ENCODE peak calls at places on chromosomes 11 and 22, in nine cellular contexts. F is stimulated activated CD4-positive, alpha-beta T cell treated with anti-CD3 and anti-CD28 coated beads, Interleukin-15, amount 100 ng/mL, for 1 hour; G is Calu3; Q is NCI-H1092 treated with DMSO at 0.1 percent for 48 hours; E is neural crest cell; O is HTR-8/SVneo; M is Daoy; K is ACHN; W is GM23338. U is an unnamed sample.

GRCh38 chr11:12677131-12677530 is 2.9 kb downstream of the TEAD1 start:
- DNase-seq in M (peak), K (no peak), G (no peak), F (no peak), Q (peak), W (no peak), E (no peak), O (no peak), U (peak)

GRCh38 chr11:103234974-103235373 is 125.7 kb downstream of the DYNC2H1 start:
- DNase-seq in E (no peak), K (no peak), W (no peak), Q (no peak), F (no peak), G (no peak), O (no peak), M (no peak), U (no peak)

GRCh38 chr11:69947059-69947771 is 128.0 kb upstream of the FGF3 start:
- DNase-seq in G (no peak), E (no peak), W (no peak), Q (no peak), F (no peak), K (no peak), O (no peak), M (no peak), U (no peak)

GRCh38 chr22:17554814-17555213 is 8.5 kb upstream of the SLC25A18 start:
- DNase-seq in W (no peak), F (no peak), Q (no peak), E (no peak), O (no peak), G (no peak), K (no peak), M (no peak), U (no peak)

GRCh38 chr11:83371489-83371888 is 85.3 kb upstream of the CCDC90B start:
- DNase-seq in G (no peak), F (no peak), W (no peak), M (no peak), E (no peak), K (no peak), O (no peak), Q (no peak), U (no peak)

GRCh38 chr11:269146-269890 is 8.9 kb upstream of the NLRP6 start:
- DNase-seq in M (no peak), W (peak), Q (no peak), E (no peak), G (no peak), K (no peak), O (no peak), F (no peak), U (no peak)

GRCh38 chr11:6387811-6388599 is 2.3 kb upstream of the SMPD1 start:
- DNase-seq in M (no peak), W (no peak), Q (no peak), G (peak), E (no peak), O (no peak), K (peak), F (no peak), U (peak)

GRCh38 chr11:92972248-92972647 is 2.8 kb downstream of the MTNR1B start:
- DNase-seq in W (no peak), M (no peak), K (no peak), G (no peak), O (no peak), E (no peak), Q (no peak), F (no peak), U (no peak)

GRCh38 chr22:30183861-30184278 is 62.7 kb downstream of the LIF start:
- DNase-seq in W (no peak), Q (no peak), E (no peak), O (peak), G (no peak), K (peak), M (no peak), F (no peak), U (no peak)

GRCh38 chr11:10505278-10506012 is 35.5 kb downstream of the RNF141 start:
- DNase-seq in W (no peak), O (no peak), F (no peak), E (no peak), M (no peak), K (no peak), G (no peak), Q (no peak), U (no peak)

GRCh38 chr11:116697639-116698038 is 75.1 kb downstream of the BUD13 start:
- DNase-seq in K (no peak), G (no peak), W (no peak), M (no peak), Q (no peak), E (no peak), O (no peak), F (no peak), U (no peak)

GRCh38 chr11:56698795-56699194 is at the start of gene OR9G1:
- DNase-seq in O (no peak), M (no peak), W (no peak), F (no peak), Q (no peak), G (no peak), K (no peak), E (no peak), U (no peak)

GRCh38 chr11:96396637-96397036 is 6.8 kb downstream of the JRKL start:
- DNase-seq in G (no peak), O (no peak), F (no peak), Q (no peak), W (no peak), M (no peak), E (no peak), K (no peak), U (no peak)

GRCh38 chr11:125262825-125263218 is 98.3 kb downstream of the PKNOX2 start:
- DNase-seq in E (peak), W (no peak), F (no peak), M (peak), K (no peak), Q (peak), O (no peak), G (no peak), U (peak)

GRCh38 chr22:19904174-19904856 is 37.3 kb upstream of the COMT start:
- DNase-seq in O (no peak), K (no peak), W (no peak), Q (no peak), F (no peak), M (no peak), G (no peak), E (no peak), U (no peak)

GRCh38 chr11:30203850-30204249 is 27.0 kb upstream of the FSHB start:
- DNase-seq in M (no peak), G (no peak), K (no peak), E (no peak), F (no peak), W (no peak), O (no peak), Q (no peak), U (no peak)

GRCh38 chr22:31045900-31046587 is 35.1 kb upstream of the SMTN start:
- DNase-seq in E (no peak), K (no peak), Q (peak), O (no peak), G (no peak), W (no peak), M (no peak), F (no peak), U (no peak)

GRCh38 chr11:46446343-46446751 is 54.8 kb upstream of the CHRM4 start:
- DNase-seq in E (no peak), F (no peak), M (no peak), W (peak), K (no peak), O (no peak), G (no peak), Q (peak), U (no peak)

GRCh38 chr22:36924151-36924698 is 10.8 kb downstream of the CSF2RB start:
- DNase-seq in Q (no peak), F (no peak), K (no peak), O (no peak), M (no peak), G (no peak), E (no peak), W (no peak), U (no peak)

GRCh38 chr11:78921517-78921916 is 346.9 kb upstream of the NARS2 start:
- DNase-seq in M (no peak), K (no peak), G (no peak), W (no peak), F (no peak), Q (peak), E (no peak), O (no peak), U (no peak)

U was measured in MG63.